ENCODE peak calls at places on chromosome 12, in eight cellular contexts. Y is uterus, W is AG04449, L is cardiac fibroblast, V is astrocyte of the spinal cord, P is choroid plexus epithelial cell, Z is mucosa of descending colon, F is fibroblast of the aortic adventitia. S is an unnamed sample.

GRCh38 chr12:114069507-114069906 is 103.4 kb upstream of the RBM19 start:
- DNase-seq in Y (no peak), W (no peak), L (no peak), V (no peak), P (no peak), Z (no peak), F (no peak), S (no peak)

GRCh38 chr12:92199846-92200576 is 54.4 kb upstream of the BTG1 start:
- DNase-seq in Y (no peak), W (no peak), L (peak), V (peak), P (peak), Z (no peak), F (peak), S (no peak)

GRCh38 chr12:132300789-132301722 is 28.3 kb downstream of the GALNT9 start:
- DNase-seq in Y (no peak), W (no peak), L (no peak), V (no peak), P (no peak), Z (no peak), F (no peak), S (no peak)

GRCh38 chr12:42862055-42862454 is 272.5 kb upstream of the PRICKLE1 start:
- DNase-seq in Y (no peak), W (no peak), L (no peak), V (peak), P (peak), Z (no peak), F (no peak), S (no peak)

GRCh38 chr12:102958073-102958829 is 777 bp downstream of the ASCL1 start:
- DNase-seq in Y (no peak), W (no peak), L (peak), V (peak), P (peak), Z (peak), F (no peak), S (peak)

GRCh38 chr12:40149673-40150260 is 43.9 kb upstream of the SLC2A13 start:
- DNase-seq in Y (no peak), W (no peak), L (peak), V (no peak), P (no peak), Z (no peak), F (no peak), S (no peak)

GRCh38 chr12:119803391-119803791 is 73.7 kb downstream of the CIT start:
- DNase-seq in Y (no peak), W (no peak), L (peak), V (peak), P (peak), Z (no peak), F (peak), S (no peak)

GRCh38 chr12:19234991-19235876 is 105.7 kb downstream of the PLEKHA5 start:
- DNase-seq in Y (no peak), W (no peak), L (peak), V (peak), P (peak), Z (no peak), F (peak), S (no peak)

GRCh38 chr12:105954891-105955607 is 183.7 kb downstream of the NUAK1 start:
- DNase-seq in Y (no peak), W (no peak), L (peak), V (no peak), P (peak), Z (no peak), F (peak), S (no peak)

GRCh38 chr12:79983492-79983891 is 48.6 kb upstream of the PPP1R12A start:
- DNase-seq in Y (no peak), W (peak), L (peak), V (peak), P (peak), Z (no peak), F (peak), S (no peak)

GRCh38 chr12:85825751-85826150 is 10.5 kb downstream of the RASSF9 start:
- DNase-seq in Y (no peak), W (no peak), L (no peak), V (peak), P (no peak), Z (no peak), F (no peak), S (no peak)

DNA sequence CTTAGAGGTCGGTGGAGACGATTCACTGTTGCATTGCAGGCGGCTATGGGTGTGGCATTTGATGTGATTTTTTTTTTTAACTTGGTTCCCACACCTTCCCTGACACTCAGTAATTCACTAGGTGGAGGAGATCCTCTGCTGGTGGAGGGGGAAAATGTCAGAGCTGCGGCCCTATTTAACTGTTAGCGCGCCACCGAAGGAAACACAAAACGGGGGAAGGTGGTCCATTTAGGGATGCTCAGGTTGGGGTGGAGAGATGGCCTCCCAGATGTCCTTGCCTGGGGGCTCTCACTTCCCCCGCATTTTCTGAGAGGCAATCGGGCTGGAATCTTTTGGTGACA is 4.3 kb upstream of the HOXC12 start:
- DNase-seq in Y (no peak), W (no peak), L (no peak), V (no peak), P (no peak), Z (no peak), F (no peak), S (no peak)
- TF ChIP-seq CTCF in Y (no peak), W (no peak), L (no peak), V (no peak), P (no peak), Z (no peak), F (no peak), S (no peak)

GRCh38 chr12:57487597-57488396 is at the start of gene MARS1:
- DNase-seq in Y (peak), W (peak), L (peak), V (peak), P (peak), Z (peak), F (peak), S (peak)
- TF ChIP-seq CTCF in Y (no peak), W (no peak), L (no peak), V (no peak), P (no peak), Z (peak), F (no peak), S (peak)

DNA sequence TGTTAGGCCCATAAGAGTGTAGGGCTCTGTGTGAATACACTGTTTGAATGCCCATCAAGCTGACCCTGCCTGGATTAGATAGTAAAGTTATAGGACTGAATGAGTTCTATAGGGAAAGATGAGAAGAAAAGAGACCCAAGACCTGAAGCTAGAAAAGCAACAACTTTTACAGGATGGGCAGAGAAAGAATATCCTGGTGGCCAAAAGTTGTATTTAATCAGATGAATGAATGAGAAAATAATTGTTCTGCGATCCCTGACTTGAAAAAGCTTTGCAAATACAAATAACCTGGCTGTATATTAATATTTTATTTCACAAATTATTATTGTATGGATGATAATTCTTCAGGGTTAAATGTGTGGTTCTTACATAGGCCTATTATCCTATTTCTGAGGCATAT is 2.8 kb upstream of the ANO6 start:
- DNase-seq in Y (no peak), W (no peak), L (no peak), V (no peak), P (no peak), Z (no peak), F (no peak), S (no peak)
- TF ChIP-seq CTCF in Y (no peak), W (no peak), L (no peak), V (no peak), P (no peak), Z (no peak), F (no peak), S (no peak)

GRCh38 chr12:57735952-57736742 is 2.4 kb downstream of the AGAP2 start:
- DNase-seq in Y (peak), W (no peak), L (peak), V (no peak), P (peak), Z (peak), F (no peak), S (no peak)
- TF ChIP-seq CTCF in Y (no peak), W (peak), L (peak), V (peak), P (peak), Z (no peak), F (peak), S (no peak)

DNA sequence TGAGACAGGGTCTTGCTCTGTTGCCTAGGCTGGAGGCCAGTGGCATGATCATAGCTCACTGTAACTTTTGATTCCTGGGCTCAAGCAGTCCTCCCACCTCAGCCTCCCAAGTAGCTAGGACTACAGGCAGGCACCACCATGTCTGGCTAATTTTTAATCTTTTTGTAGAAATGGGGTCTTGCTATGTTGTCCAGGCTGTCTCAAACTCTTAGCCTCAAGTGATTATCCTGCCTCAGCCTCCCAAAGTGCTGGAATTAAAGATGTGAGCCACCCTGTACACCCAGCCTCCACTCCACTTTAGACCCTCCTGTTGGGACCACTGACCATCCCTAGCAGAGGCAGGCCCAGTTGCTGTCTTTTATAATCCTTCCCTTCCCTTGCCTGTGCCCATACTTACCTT is 63.3 kb upstream of the OSBPL8 start:
- DNase-seq in Y (no peak), W (no peak), L (no peak), V (no peak), P (no peak), Z (no peak), F (no peak), S (no peak)
- TF ChIP-seq CTCF in Y (no peak), W (no peak), L (no peak), V (no peak), P (no peak), Z (no peak), F (no peak), S (no peak)

GRCh38 chr12:109016978-109017377 is 3.9 kb downstream of the SVOP start:
- DNase-seq in Y (no peak), W (no peak), L (no peak), V (no peak), P (no peak), Z (no peak), F (no peak), S (no peak)

GRCh38 chr12:109020136-109020535 is 732 bp downstream of the SVOP start:
- DNase-seq in Y (no peak), W (no peak), L (no peak), V (no peak), P (no peak), Z (no peak), F (no peak), S (no peak)

GRCh38 chr12:109014984-109015765 is 5.7 kb downstream of the SVOP start:
- DNase-seq in Y (no peak), W (no peak), L (no peak), V (no peak), P (no peak), Z (no peak), F (no peak), S (no peak)

GRCh38 chr12:109018276-109018675 is 2.6 kb downstream of the SVOP start:
- DNase-seq in Y (no peak), W (no peak), L (no peak), V (no peak), P (no peak), Z (no peak), F (no peak), S (no peak)

DNA sequence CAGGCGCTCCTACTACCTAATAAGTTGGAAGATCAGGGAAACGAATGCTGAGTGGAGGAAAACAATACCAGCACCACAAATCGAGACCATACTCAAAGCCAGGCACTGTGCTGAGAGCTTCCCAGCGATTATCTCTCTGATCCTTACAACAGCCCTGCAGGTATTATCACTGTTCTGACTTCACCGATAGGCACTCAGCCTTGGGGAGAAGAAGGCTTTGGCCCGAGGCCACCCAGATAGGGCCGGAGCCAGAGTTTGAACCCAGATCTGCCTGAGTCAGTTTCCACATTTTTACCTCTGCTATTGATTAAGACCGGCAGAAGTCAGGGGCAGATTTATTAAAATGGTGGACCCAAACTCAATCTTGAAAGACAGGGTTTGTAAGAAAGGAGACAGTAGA is 4.9 kb downstream of the SVOP start:
- DNase-seq in Y (no peak), W (no peak), L (no peak), V (no peak), P (no peak), Z (no peak), F (no peak), S (no peak)
- TF ChIP-seq CTCF in Y (no peak), W (no peak), L (no peak), V (no peak), P (no peak), Z (no peak), F (no peak), S (no peak)

GRCh38 chr12:76080729-76081415 is 3.6 kb downstream of the NAP1L1 start:
- DNase-seq in Y (no peak), W (no peak), L (no peak), V (no peak), P (peak), Z (no peak), F (no peak), S (no peak)
- TF ChIP-seq CTCF in Y (no peak), W (peak), L (peak), V (peak), P (peak), Z (no peak), F (no peak), S (peak)

GRCh38 chr12:24780969-24781368 is 167.9 kb downstream of the BCAT1 start:
- DNase-seq in Y (no peak), W (no peak), L (peak), V (peak), P (peak), Z (no peak), F (peak), S (peak)
- TF ChIP-seq CTCF in Y (no peak), W (no peak), L (no peak), V (peak), P (peak), Z (no peak), F (no peak), S (peak)